ENCODE peak calls at places on chromosomes 5 and 9, in nine cellular contexts. One of them, this sample, is unnamed.

GRCh38 chr5:2505217-2505616 is 246.3 kb downstream of the IRX2 start:
- DNase-seq in NCI-H1436: no peak
- DNase-seq in HFFc6: no peak
- DNase-seq in stimulated activated CD8-positive, alpha-beta memory T cell treated with anti-CD3 and anti-CD28 coated beads, Interleukin-4, amount 100 ng/mL, for 48 hours: no peak
- DNase-seq in GM12878: no peak
- DNase-seq in non-pigmented ciliary epithelial cell: no peak
- DNase-seq in stimulated activated naive CD8-positive, alpha-beta T cell treated with anti-CD3 and anti-CD28 coated beads, Interleukin-15, Interleukin-2, amounts not matched to agents 100 U/mL and 50 U/mL, for 24 hours: no peak
- DNase-seq in AG04450: no peak
- DNase-seq in PC-3: no peak
- DNase-seq in this sample: no peak

GRCh38 chr5:113242481-113243348 is 192.1 kb downstream of the TSSK1B start:
- DNase-seq in AG04450: no peak
- DNase-seq in GM12878: no peak
- DNase-seq in non-pigmented ciliary epithelial cell: no peak
- DNase-seq in stimulated activated naive CD8-positive, alpha-beta T cell treated with anti-CD3 and anti-CD28 coated beads, Interleukin-15, Interleukin-2, amounts not matched to agents 100 U/mL and 50 U/mL, for 24 hours: no peak
- DNase-seq in PC-3: peak
- DNase-seq in NCI-H1436: no peak
- DNase-seq in stimulated activated CD8-positive, alpha-beta memory T cell treated with anti-CD3 and anti-CD28 coated beads, Interleukin-4, amount 100 ng/mL, for 48 hours: no peak
- DNase-seq in HFFc6: no peak
- DNase-seq in this sample: no peak

GRCh38 chr9:120965344-120966004 is 38.9 kb upstream of the TRAF1 start:
- DNase-seq in stimulated activated naive CD8-positive, alpha-beta T cell treated with anti-CD3 and anti-CD28 coated beads, Interleukin-15, Interleukin-2, amounts not matched to agents 100 U/mL and 50 U/mL, for 24 hours: no peak
- DNase-seq in stimulated activated CD8-positive, alpha-beta memory T cell treated with anti-CD3 and anti-CD28 coated beads, Interleukin-4, amount 100 ng/mL, for 48 hours: no peak
- DNase-seq in NCI-H1436: peak
- DNase-seq in AG04450: no peak
- DNase-seq in HFFc6: no peak
- DNase-seq in GM12878: no peak
- DNase-seq in PC-3: no peak
- DNase-seq in non-pigmented ciliary epithelial cell: no peak
- DNase-seq in this sample: no peak

GRCh38 chr9:84932915-84933527 is 263.5 kb downstream of the NTRK2 start:
- DNase-seq in non-pigmented ciliary epithelial cell: no peak
- DNase-seq in NCI-H1436: no peak
- DNase-seq in stimulated activated CD8-positive, alpha-beta memory T cell treated with anti-CD3 and anti-CD28 coated beads, Interleukin-4, amount 100 ng/mL, for 48 hours: no peak
- DNase-seq in HFFc6: no peak
- DNase-seq in AG04450: no peak
- DNase-seq in PC-3: peak
- DNase-seq in stimulated activated naive CD8-positive, alpha-beta T cell treated with anti-CD3 and anti-CD28 coated beads, Interleukin-15, Interleukin-2, amounts not matched to agents 100 U/mL and 50 U/mL, for 24 hours: no peak
- DNase-seq in GM12878: no peak
- DNase-seq in this sample: no peak

GRCh38 chr5:103371046-103371603 is 112.6 kb downstream of the MACIR start:
- DNase-seq in stimulated activated CD8-positive, alpha-beta memory T cell treated with anti-CD3 and anti-CD28 coated beads, Interleukin-4, amount 100 ng/mL, for 48 hours: no peak
- DNase-seq in non-pigmented ciliary epithelial cell: no peak
- DNase-seq in NCI-H1436: no peak
- DNase-seq in GM12878: no peak
- DNase-seq in stimulated activated naive CD8-positive, alpha-beta T cell treated with anti-CD3 and anti-CD28 coated beads, Interleukin-15, Interleukin-2, amounts not matched to agents 100 U/mL and 50 U/mL, for 24 hours: no peak
- DNase-seq in PC-3: no peak
- DNase-seq in AG04450: no peak
- DNase-seq in HFFc6: no peak
- DNase-seq in this sample: no peak

GRCh38 chr5:151904921-151905320 is 19.7 kb downstream of the GLRA1 start:
- DNase-seq in AG04450: no peak
- DNase-seq in stimulated activated naive CD8-positive, alpha-beta T cell treated with anti-CD3 and anti-CD28 coated beads, Interleukin-15, Interleukin-2, amounts not matched to agents 100 U/mL and 50 U/mL, for 24 hours: no peak
- DNase-seq in NCI-H1436: no peak
- DNase-seq in HFFc6: peak
- DNase-seq in GM12878: no peak
- DNase-seq in PC-3: no peak
- DNase-seq in stimulated activated CD8-positive, alpha-beta memory T cell treated with anti-CD3 and anti-CD28 coated beads, Interleukin-4, amount 100 ng/mL, for 48 hours: no peak
- DNase-seq in non-pigmented ciliary epithelial cell: no peak
- DNase-seq in this sample: no peak

GRCh38 chr5:27906481-27906880 is 868.1 kb upstream of the CDH9 start:
- DNase-seq in PC-3: no peak
- DNase-seq in stimulated activated naive CD8-positive, alpha-beta T cell treated with anti-CD3 and anti-CD28 coated beads, Interleukin-15, Interleukin-2, amounts not matched to agents 100 U/mL and 50 U/mL, for 24 hours: no peak
- DNase-seq in GM12878: no peak
- DNase-seq in non-pigmented ciliary epithelial cell: no peak
- DNase-seq in NCI-H1436: no peak
- DNase-seq in AG04450: no peak
- DNase-seq in HFFc6: no peak
- DNase-seq in stimulated activated CD8-positive, alpha-beta memory T cell treated with anti-CD3 and anti-CD28 coated beads, Interleukin-4, amount 100 ng/mL, for 48 hours: no peak
- DNase-seq in this sample: no peak

GRCh38 chr5:76175821-76176403 is 92.7 kb downstream of the SV2C start:
- DNase-seq in stimulated activated CD8-positive, alpha-beta memory T cell treated with anti-CD3 and anti-CD28 coated beads, Interleukin-4, amount 100 ng/mL, for 48 hours: peak
- DNase-seq in stimulated activated naive CD8-positive, alpha-beta T cell treated with anti-CD3 and anti-CD28 coated beads, Interleukin-15, Interleukin-2, amounts not matched to agents 100 U/mL and 50 U/mL, for 24 hours: peak
- DNase-seq in NCI-H1436: no peak
- DNase-seq in non-pigmented ciliary epithelial cell: no peak
- DNase-seq in GM12878: peak
- DNase-seq in PC-3: no peak
- DNase-seq in HFFc6: no peak
- DNase-seq in AG04450: no peak
- DNase-seq in this sample: peak

GRCh38 chr5:143014017-143014651 is 244.0 kb downstream of the ARHGAP26 start:
- DNase-seq in HFFc6: no peak
- DNase-seq in NCI-H1436: no peak
- DNase-seq in GM12878: no peak
- DNase-seq in PC-3: peak
- DNase-seq in stimulated activated CD8-positive, alpha-beta memory T cell treated with anti-CD3 and anti-CD28 coated beads, Interleukin-4, amount 100 ng/mL, for 48 hours: peak
- DNase-seq in stimulated activated naive CD8-positive, alpha-beta T cell treated with anti-CD3 and anti-CD28 coated beads, Interleukin-15, Interleukin-2, amounts not matched to agents 100 U/mL and 50 U/mL, for 24 hours: peak
- DNase-seq in non-pigmented ciliary epithelial cell: no peak
- DNase-seq in AG04450: no peak
- DNase-seq in this sample: peak

GRCh38 chr9:38486056-38486455 is 61.8 kb upstream of the IGFBPL1 start:
- DNase-seq in PC-3: no peak
- DNase-seq in stimulated activated naive CD8-positive, alpha-beta T cell treated with anti-CD3 and anti-CD28 coated beads, Interleukin-15, Interleukin-2, amounts not matched to agents 100 U/mL and 50 U/mL, for 24 hours: no peak
- DNase-seq in non-pigmented ciliary epithelial cell: no peak
- DNase-seq in stimulated activated CD8-positive, alpha-beta memory T cell treated with anti-CD3 and anti-CD28 coated beads, Interleukin-4, amount 100 ng/mL, for 48 hours: no peak
- DNase-seq in HFFc6: no peak
- DNase-seq in NCI-H1436: no peak
- DNase-seq in GM12878: no peak
- DNase-seq in AG04450: no peak
- DNase-seq in this sample: no peak

GRCh38 chr9:88523056-88523455 is 11.9 kb upstream of the NXNL2 start:
- DNase-seq in NCI-H1436: no peak
- DNase-seq in stimulated activated CD8-positive, alpha-beta memory T cell treated with anti-CD3 and anti-CD28 coated beads, Interleukin-4, amount 100 ng/mL, for 48 hours: no peak
- DNase-seq in AG04450: no peak
- DNase-seq in GM12878: no peak
- DNase-seq in HFFc6: peak
- DNase-seq in stimulated activated naive CD8-positive, alpha-beta T cell treated with anti-CD3 and anti-CD28 coated beads, Interleukin-15, Interleukin-2, amounts not matched to agents 100 U/mL and 50 U/mL, for 24 hours: no peak
- DNase-seq in PC-3: peak
- DNase-seq in non-pigmented ciliary epithelial cell: no peak
- DNase-seq in this sample: no peak

GRCh38 chr9:130060296-130060695 is 6.6 kb downstream of the GPR107 start:
- DNase-seq in NCI-H1436: no peak
- DNase-seq in PC-3: no peak
- DNase-seq in HFFc6: no peak
- DNase-seq in AG04450: no peak
- DNase-seq in non-pigmented ciliary epithelial cell: no peak
- DNase-seq in stimulated activated CD8-positive, alpha-beta memory T cell treated with anti-CD3 and anti-CD28 coated beads, Interleukin-4, amount 100 ng/mL, for 48 hours: no peak
- DNase-seq in stimulated activated naive CD8-positive, alpha-beta T cell treated with anti-CD3 and anti-CD28 coated beads, Interleukin-15, Interleukin-2, amounts not matched to agents 100 U/mL and 50 U/mL, for 24 hours: no peak
- DNase-seq in GM12878: no peak
- DNase-seq in this sample: no peak

GRCh38 chr5:916441-917293 is 24.0 kb downstream of the TRIP13 start:
- DNase-seq in non-pigmented ciliary epithelial cell: no peak
- DNase-seq in stimulated activated naive CD8-positive, alpha-beta T cell treated with anti-CD3 and anti-CD28 coated beads, Interleukin-15, Interleukin-2, amounts not matched to agents 100 U/mL and 50 U/mL, for 24 hours: no peak
- DNase-seq in stimulated activated CD8-positive, alpha-beta memory T cell treated with anti-CD3 and anti-CD28 coated beads, Interleukin-4, amount 100 ng/mL, for 48 hours: no peak
- DNase-seq in PC-3: no peak
- DNase-seq in GM12878: no peak
- DNase-seq in AG04450: no peak
- DNase-seq in HFFc6: no peak
- DNase-seq in NCI-H1436: no peak
- DNase-seq in this sample: no peak

GRCh38 chr9:33273972-33274328 is 9.1 kb downstream of the CHMP5 start:
- DNase-seq in NCI-H1436: no peak
- DNase-seq in PC-3: peak
- DNase-seq in stimulated activated CD8-positive, alpha-beta memory T cell treated with anti-CD3 and anti-CD28 coated beads, Interleukin-4, amount 100 ng/mL, for 48 hours: no peak
- DNase-seq in stimulated activated naive CD8-positive, alpha-beta T cell treated with anti-CD3 and anti-CD28 coated beads, Interleukin-15, Interleukin-2, amounts not matched to agents 100 U/mL and 50 U/mL, for 24 hours: no peak
- DNase-seq in non-pigmented ciliary epithelial cell: no peak
- DNase-seq in HFFc6: no peak
- DNase-seq in AG04450: no peak
- DNase-seq in GM12878: no peak
- DNase-seq in this sample: no peak

GRCh38 chr9:115992834-115993233 is 160.8 kb upstream of the PAPPA start:
- DNase-seq in NCI-H1436: no peak
- DNase-seq in GM12878: no peak
- DNase-seq in AG04450: peak
- DNase-seq in PC-3: no peak
- DNase-seq in stimulated activated naive CD8-positive, alpha-beta T cell treated with anti-CD3 and anti-CD28 coated beads, Interleukin-15, Interleukin-2, amounts not matched to agents 100 U/mL and 50 U/mL, for 24 hours: no peak
- DNase-seq in HFFc6: peak
- DNase-seq in non-pigmented ciliary epithelial cell: no peak
- DNase-seq in stimulated activated CD8-positive, alpha-beta memory T cell treated with anti-CD3 and anti-CD28 coated beads, Interleukin-4, amount 100 ng/mL, for 48 hours: no peak
- DNase-seq in this sample: no peak

GRCh38 chr5:41408676-41409443 is 101.5 kb downstream of the PLCXD3 start:
- DNase-seq in NCI-H1436: no peak
- DNase-seq in AG04450: no peak
- DNase-seq in GM12878: no peak
- DNase-seq in stimulated activated CD8-positive, alpha-beta memory T cell treated with anti-CD3 and anti-CD28 coated beads, Interleukin-4, amount 100 ng/mL, for 48 hours: no peak
- DNase-seq in non-pigmented ciliary epithelial cell: no peak
- DNase-seq in PC-3: peak
- DNase-seq in stimulated activated naive CD8-positive, alpha-beta T cell treated with anti-CD3 and anti-CD28 coated beads, Interleukin-15, Interleukin-2, amounts not matched to agents 100 U/mL and 50 U/mL, for 24 hours: no peak
- DNase-seq in HFFc6: peak
- DNase-seq in this sample: no peak

GRCh38 chr5:120017523-120017922 is 388.2 kb downstream of the FAM170A start:
- DNase-seq in PC-3: no peak
- DNase-seq in GM12878: no peak
- DNase-seq in AG04450: no peak
- DNase-seq in NCI-H1436: no peak
- DNase-seq in stimulated activated CD8-positive, alpha-beta memory T cell treated with anti-CD3 and anti-CD28 coated beads, Interleukin-4, amount 100 ng/mL, for 48 hours: no peak
- DNase-seq in stimulated activated naive CD8-positive, alpha-beta T cell treated with anti-CD3 and anti-CD28 coated beads, Interleukin-15, Interleukin-2, amounts not matched to agents 100 U/mL and 50 U/mL, for 24 hours: no peak
- DNase-seq in non-pigmented ciliary epithelial cell: no peak
- DNase-seq in HFFc6: no peak
- DNase-seq in this sample: no peak

GRCh38 chr9:118782790-118783463 is 586.3 kb downstream of the BRINP1 start:
- DNase-seq in stimulated activated naive CD8-positive, alpha-beta T cell treated with anti-CD3 and anti-CD28 coated beads, Interleukin-15, Interleukin-2, amounts not matched to agents 100 U/mL and 50 U/mL, for 24 hours: no peak
- DNase-seq in PC-3: no peak
- DNase-seq in non-pigmented ciliary epithelial cell: no peak
- DNase-seq in AG04450: no peak
- DNase-seq in GM12878: no peak
- DNase-seq in NCI-H1436: no peak
- DNase-seq in HFFc6: no peak
- DNase-seq in stimulated activated CD8-positive, alpha-beta memory T cell treated with anti-CD3 and anti-CD28 coated beads, Interleukin-4, amount 100 ng/mL, for 48 hours: no peak
- DNase-seq in this sample: no peak

GRCh38 chr5:96094904-96095303 is 133.3 kb upstream of the ELL2 start:
- DNase-seq in NCI-H1436: no peak
- DNase-seq in GM12878: no peak
- DNase-seq in stimulated activated CD8-positive, alpha-beta memory T cell treated with anti-CD3 and anti-CD28 coated beads, Interleukin-4, amount 100 ng/mL, for 48 hours: no peak
- DNase-seq in non-pigmented ciliary epithelial cell: no peak
- DNase-seq in stimulated activated naive CD8-positive, alpha-beta T cell treated with anti-CD3 and anti-CD28 coated beads, Interleukin-15, Interleukin-2, amounts not matched to agents 100 U/mL and 50 U/mL, for 24 hours: no peak
- DNase-seq in AG04450: no peak
- DNase-seq in PC-3: no peak
- DNase-seq in HFFc6: no peak
- DNase-seq in this sample: no peak

GRCh38 chr5:76691470-76692273 is 24.3 kb upstream of the F2R start:
- DNase-seq in GM12878: peak
- DNase-seq in HFFc6: peak
- DNase-seq in NCI-H1436: no peak
- DNase-seq in PC-3: no peak
- DNase-seq in stimulated activated naive CD8-positive, alpha-beta T cell treated with anti-CD3 and anti-CD28 coated beads, Interleukin-15, Interleukin-2, amounts not matched to agents 100 U/mL and 50 U/mL, for 24 hours: no peak
- DNase-seq in AG04450: no peak
- DNase-seq in non-pigmented ciliary epithelial cell: no peak
- DNase-seq in stimulated activated CD8-positive, alpha-beta memory T cell treated with anti-CD3 and anti-CD28 coated beads, Interleukin-4, amount 100 ng/mL, for 48 hours: no peak
- DNase-seq in this sample: peak

GRCh38 chr5:149135536-149136201 is 5.6 kb upstream of the ABLIM3 start:
- DNase-seq in stimulated activated naive CD8-positive, alpha-beta T cell treated with anti-CD3 and anti-CD28 coated beads, Interleukin-15, Interleukin-2, amounts not matched to agents 100 U/mL and 50 U/mL, for 24 hours: no peak
- DNase-seq in NCI-H1436: no peak
- DNase-seq in AG04450: peak
- DNase-seq in stimulated activated CD8-positive, alpha-beta memory T cell treated with anti-CD3 and anti-CD28 coated beads, Interleukin-4, amount 100 ng/mL, for 48 hours: no peak
- DNase-seq in HFFc6: peak
- DNase-seq in PC-3: peak
- DNase-seq in non-pigmented ciliary epithelial cell: no peak
- DNase-seq in GM12878: no peak
- DNase-seq in this sample: no peak

GRCh38 chr9:31142456-31142855 is 1242.0 kb upstream of the ACO1 start:
- DNase-seq in HFFc6: no peak
- DNase-seq in NCI-H1436: no peak
- DNase-seq in stimulated activated CD8-positive, alpha-beta memory T cell treated with anti-CD3 and anti-CD28 coated beads, Interleukin-4, amount 100 ng/mL, for 48 hours: no peak
- DNase-seq in GM12878: no peak
- DNase-seq in stimulated activated naive CD8-positive, alpha-beta T cell treated with anti-CD3 and anti-CD28 coated beads, Interleukin-15, Interleukin-2, amounts not matched to agents 100 U/mL and 50 U/mL, for 24 hours: no peak
- DNase-seq in PC-3: no peak
- DNase-seq in non-pigmented ciliary epithelial cell: no peak
- DNase-seq in AG04450: no peak
- DNase-seq in this sample: no peak

GRCh38 chr5:81393783-81394718 is at the start of gene ACOT12:
- DNase-seq in PC-3: no peak
- DNase-seq in stimulated activated naive CD8-positive, alpha-beta T cell treated with anti-CD3 and anti-CD28 coated beads, Interleukin-15, Interleukin-2, amounts not matched to agents 100 U/mL and 50 U/mL, for 24 hours: peak
- DNase-seq in non-pigmented ciliary epithelial cell: no peak
- DNase-seq in HFFc6: no peak
- DNase-seq in stimulated activated CD8-positive, alpha-beta memory T cell treated with anti-CD3 and anti-CD28 coated beads, Interleukin-4, amount 100 ng/mL, for 48 hours: no peak
- DNase-seq in GM12878: no peak
- DNase-seq in AG04450: no peak
- DNase-seq in NCI-H1436: no peak
- DNase-seq in this sample: peak

GRCh38 chr5:138351056-138351455 is 1.4 kb upstream of the KDM3B start:
- DNase-seq in PC-3: peak
- DNase-seq in GM12878: no peak
- DNase-seq in AG04450: peak
- DNase-seq in NCI-H1436: no peak
- DNase-seq in HFFc6: peak
- DNase-seq in stimulated activated CD8-positive, alpha-beta memory T cell treated with anti-CD3 and anti-CD28 coated beads, Interleukin-4, amount 100 ng/mL, for 48 hours: no peak
- DNase-seq in non-pigmented ciliary epithelial cell: no peak
- DNase-seq in stimulated activated naive CD8-positive, alpha-beta T cell treated with anti-CD3 and anti-CD28 coated beads, Interleukin-15, Interleukin-2, amounts not matched to agents 100 U/mL and 50 U/mL, for 24 hours: no peak
- DNase-seq in this sample: no peak

GRCh38 chr5:20494706-20495105 is 506.7 kb upstream of the CDH18 start:
- DNase-seq in PC-3: no peak
- DNase-seq in AG04450: no peak
- DNase-seq in non-pigmented ciliary epithelial cell: no peak
- DNase-seq in GM12878: no peak
- DNase-seq in stimulated activated naive CD8-positive, alpha-beta T cell treated with anti-CD3 and anti-CD28 coated beads, Interleukin-15, Interleukin-2, amounts not matched to agents 100 U/mL and 50 U/mL, for 24 hours: no peak
- DNase-seq in HFFc6: no peak
- DNase-seq in stimulated activated CD8-positive, alpha-beta memory T cell treated with anti-CD3 and anti-CD28 coated beads, Interleukin-4, amount 100 ng/mL, for 48 hours: no peak
- DNase-seq in NCI-H1436: no peak
- DNase-seq in this sample: no peak

GRCh38 chr9:136808075-136808780 is 480 bp downstream of the RABL6 start:
- DNase-seq in non-pigmented ciliary epithelial cell: no peak
- DNase-seq in NCI-H1436: no peak
- DNase-seq in stimulated activated naive CD8-positive, alpha-beta T cell treated with anti-CD3 and anti-CD28 coated beads, Interleukin-15, Interleukin-2, amounts not matched to agents 100 U/mL and 50 U/mL, for 24 hours: peak
- DNase-seq in HFFc6: no peak
- DNase-seq in GM12878: no peak
- DNase-seq in AG04450: no peak
- DNase-seq in PC-3: no peak
- DNase-seq in stimulated activated CD8-positive, alpha-beta memory T cell treated with anti-CD3 and anti-CD28 coated beads, Interleukin-4, amount 100 ng/mL, for 48 hours: peak
- DNase-seq in this sample: peak

GRCh38 chr5:158819840-158820620 is 279.7 kb downstream of the EBF1 start:
- DNase-seq in HFFc6: no peak
- DNase-seq in PC-3: peak
- DNase-seq in GM12878: peak
- DNase-seq in NCI-H1436: no peak
- DNase-seq in stimulated activated naive CD8-positive, alpha-beta T cell treated with anti-CD3 and anti-CD28 coated beads, Interleukin-15, Interleukin-2, amounts not matched to agents 100 U/mL and 50 U/mL, for 24 hours: peak
- DNase-seq in stimulated activated CD8-positive, alpha-beta memory T cell treated with anti-CD3 and anti-CD28 coated beads, Interleukin-4, amount 100 ng/mL, for 48 hours: no peak
- DNase-seq in AG04450: no peak
- DNase-seq in non-pigmented ciliary epithelial cell: peak
- DNase-seq in this sample: peak

GRCh38 chr5:135133698-135134515 is 99.9 kb upstream of the PITX1 start:
- DNase-seq in non-pigmented ciliary epithelial cell: no peak
- DNase-seq in GM12878: no peak
- DNase-seq in PC-3: no peak
- DNase-seq in AG04450: no peak
- DNase-seq in stimulated activated naive CD8-positive, alpha-beta T cell treated with anti-CD3 and anti-CD28 coated beads, Interleukin-15, Interleukin-2, amounts not matched to agents 100 U/mL and 50 U/mL, for 24 hours: no peak
- DNase-seq in stimulated activated CD8-positive, alpha-beta memory T cell treated with anti-CD3 and anti-CD28 coated beads, Interleukin-4, amount 100 ng/mL, for 48 hours: no peak
- DNase-seq in HFFc6: no peak
- DNase-seq in NCI-H1436: no peak
- DNase-seq in this sample: no peak

GRCh38 chr9:72807765-72808445 is 144.9 kb downstream of the ALDH1A1 start:
- DNase-seq in PC-3: peak
- DNase-seq in HFFc6: no peak
- DNase-seq in stimulated activated naive CD8-positive, alpha-beta T cell treated with anti-CD3 and anti-CD28 coated beads, Interleukin-15, Interleukin-2, amounts not matched to agents 100 U/mL and 50 U/mL, for 24 hours: no peak
- DNase-seq in NCI-H1436: no peak
- DNase-seq in non-pigmented ciliary epithelial cell: no peak
- DNase-seq in stimulated activated CD8-positive, alpha-beta memory T cell treated with anti-CD3 and anti-CD28 coated beads, Interleukin-4, amount 100 ng/mL, for 48 hours: no peak
- DNase-seq in GM12878: no peak
- DNase-seq in AG04450: no peak
- DNase-seq in this sample: no peak

GRCh38 chr5:129474544-129474943 is 14.4 kb downstream of the ADAMTS19 start:
- DNase-seq in PC-3: no peak
- DNase-seq in HFFc6: no peak
- DNase-seq in AG04450: no peak
- DNase-seq in stimulated activated naive CD8-positive, alpha-beta T cell treated with anti-CD3 and anti-CD28 coated beads, Interleukin-15, Interleukin-2, amounts not matched to agents 100 U/mL and 50 U/mL, for 24 hours: no peak
- DNase-seq in non-pigmented ciliary epithelial cell: no peak
- DNase-seq in NCI-H1436: no peak
- DNase-seq in stimulated activated CD8-positive, alpha-beta memory T cell treated with anti-CD3 and anti-CD28 coated beads, Interleukin-4, amount 100 ng/mL, for 48 hours: no peak
- DNase-seq in GM12878: no peak
- DNase-seq in this sample: no peak

GRCh38 chr5:172113036-172113435 is 75.0 kb downstream of the STK10 start:
- DNase-seq in non-pigmented ciliary epithelial cell: peak
- DNase-seq in stimulated activated naive CD8-positive, alpha-beta T cell treated with anti-CD3 and anti-CD28 coated beads, Interleukin-15, Interleukin-2, amounts not matched to agents 100 U/mL and 50 U/mL, for 24 hours: peak
- DNase-seq in NCI-H1436: no peak
- DNase-seq in HFFc6: peak
- DNase-seq in AG04450: no peak
- DNase-seq in GM12878: peak
- DNase-seq in PC-3: no peak
- DNase-seq in stimulated activated CD8-positive, alpha-beta memory T cell treated with anti-CD3 and anti-CD28 coated beads, Interleukin-4, amount 100 ng/mL, for 48 hours: peak
- DNase-seq in this sample: peak